ENCODE peak calls at places on chromosomes 13 and 19, in five cellular contexts. W is thyroid gland, S is right cardiac atrium, V is uterus, U is caudate nucleus. G is an unnamed sample.

GRCh38 chr13:74978596-74978995 is 503.4 kb downstream of the TBC1D4 start:
- DNase-seq in U (no peak), S (no peak), V (no peak), W (no peak), G (no peak)

GRCh38 chr19:32448026-32448425 is 42.5 kb downstream of the DPY19L3 start:
- DNase-seq in U (no peak), V (no peak), W (no peak), S (no peak), G (no peak)

GRCh38 chr13:74111901-74112824 is 22.0 kb downstream of the KLF12 start:
- DNase-seq in V (no peak), S (no peak), U (no peak), W (no peak), G (no peak)

GRCh38 chr13:51626749-51627148 is 42.5 kb downstream of the WDFY2 start:
- DNase-seq in S (no peak), W (peak), U (no peak), V (no peak), G (no peak)

GRCh38 chr13:93338906-93339305 is 112.3 kb downstream of the GPC6 start:
- DNase-seq in W (no peak), V (no peak), S (no peak), U (no peak), G (no peak)

GRCh38 chr13:62643799-62644484 is 1228.3 kb upstream of the PCDH20 start:
- DNase-seq in U (no peak), W (no peak), S (no peak), V (no peak), G (no peak)

GRCh38 chr19:46839752-46840151 is 10.9 kb downstream of the AP2S1 start:
- DNase-seq in S (no peak), U (no peak), W (no peak), V (no peak), G (no peak)

GRCh38 chr19:32418155-32418554 is 12.6 kb downstream of the DPY19L3 start:
- DNase-seq in S (no peak), U (no peak), W (no peak), V (no peak), G (no peak)

GRCh38 chr13:75635101-75635620 is 969 bp upstream of the LMO7 start:
- DNase-seq in V (no peak), S (peak), U (no peak), W (peak), G (no peak)

GRCh38 chr19:31470952-31471351 is 121.7 kb upstream of the TSHZ3 start:
- DNase-seq in S (no peak), W (no peak), U (no peak), V (no peak), G (no peak)

GRCh38 chr19:2331601-2332246 is 3.2 kb downstream of the SPPL2B start:
- DNase-seq in W (no peak), S (no peak), U (no peak), V (no peak), G (no peak)

GRCh38 chr19:2333027-2333806 is 4.7 kb downstream of the SPPL2B start:
- DNase-seq in U (no peak), S (peak), V (no peak), W (no peak), G (no peak)

GRCh38 chr19:2330632-2331284 is 2.3 kb downstream of the SPPL2B start:
- DNase-seq in W (peak), S (peak), U (no peak), V (no peak), G (no peak)

GRCh38 chr19:2333807-2334211 is 5.3 kb downstream of the SPPL2B start:
- DNase-seq in U (no peak), V (no peak), W (no peak), S (peak), G (no peak)

GRCh38 chr19:2332341-2333026 is 4.0 kb downstream of the SPPL2B start:
- DNase-seq in W (no peak), U (no peak), S (peak), V (no peak), G (no peak)
- H3K27ac ChIP-seq in W (no peak), U (peak), S (no peak), V (no peak), G (peak)

GRCh38 chr13:99941911-99942310 is 29.7 kb downstream of the ZIC5 start:
- DNase-seq in S (no peak), W (no peak), U (no peak), V (no peak), G (no peak)
- H3K27ac ChIP-seq in S (no peak), W (no peak), U (no peak), V (no peak), G (no peak)

DNA sequence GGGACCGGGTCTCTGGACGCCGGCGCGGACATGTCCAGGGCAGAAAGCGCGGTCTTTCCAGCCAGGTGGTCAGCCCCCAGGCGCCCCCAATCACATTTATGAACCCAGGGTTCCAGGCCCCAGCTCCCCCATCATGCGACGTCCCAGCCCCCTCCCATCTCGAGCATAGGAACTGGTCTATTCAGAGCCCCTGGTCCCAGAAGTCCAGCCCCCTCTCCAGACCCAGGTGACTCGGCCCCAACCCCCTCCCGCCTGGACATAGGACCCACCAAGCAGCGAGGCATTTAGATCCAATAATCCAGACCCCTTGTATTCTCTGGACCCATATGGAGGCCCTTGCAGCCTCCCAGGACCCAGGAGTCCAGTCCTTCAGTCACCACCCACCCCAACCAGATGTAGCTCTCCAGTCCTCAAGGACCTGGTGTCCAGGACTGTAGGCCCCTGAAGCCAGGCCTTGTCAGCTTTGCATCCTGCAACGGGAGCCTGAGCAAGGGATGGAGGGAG is 501 bp downstream of the APLP1 start:
- DNase-seq in W (no peak), U (no peak), V (no peak), S (no peak), G (no peak)
- H3K27ac ChIP-seq in W (no peak), U (peak), V (no peak), S (no peak), G (peak)

DNA sequence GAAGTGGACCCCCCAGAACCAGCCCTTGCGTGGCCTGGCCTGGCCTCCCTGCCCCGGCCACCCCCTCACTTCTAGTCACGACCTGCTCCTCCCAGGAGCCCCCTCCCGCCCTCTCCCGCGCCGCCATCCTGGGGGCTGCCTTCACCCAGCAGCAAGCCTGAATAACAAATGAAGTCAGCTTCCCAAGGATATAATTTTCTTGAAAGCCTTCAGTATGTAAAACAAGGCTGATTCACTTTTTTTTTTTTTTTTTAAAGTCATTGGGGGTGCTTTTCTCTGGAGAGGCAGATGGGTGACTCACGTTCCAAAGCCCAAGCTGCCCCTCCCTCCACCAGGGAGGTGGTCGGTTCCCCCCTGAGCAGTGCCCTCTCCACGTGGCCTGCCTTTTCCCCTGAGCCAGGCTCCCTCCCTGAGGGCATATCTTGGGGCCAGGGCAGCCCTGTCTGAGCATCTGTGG is 144.2 kb downstream of the KDM4B start:
- DNase-seq in W (no peak), V (no peak), U (no peak), S (no peak), G (no peak)
- H3K27ac ChIP-seq in W (no peak), V (no peak), U (no peak), S (no peak), G (peak)

GRCh38 chr19:9622531-9622930 is 1.5 kb upstream of the ZNF561 start:
- DNase-seq in S (no peak), W (no peak), V (no peak), U (no peak), G (no peak)
- H3K27ac ChIP-seq in S (no peak), W (no peak), V (peak), U (no peak), G (no peak)